ENCODE peak calls at places on chromosomes 3 and 15, in eight cellular contexts. I is fibroblast of pulmonary artery, D is epithelial cell of esophagus, R is neural progenitor cell, X is A549, L is AG09309, V is psoas muscle, E is activated B cell treated with CpG ODN at 0.5 μM for 24 hours. M is an unnamed sample.

GRCh38 chr3:89795506-89795905 is 688.1 kb downstream of the EPHA3 start:
- DNase-seq in I (no peak), D (no peak), R (no peak), X (no peak), L (no peak), V (no peak), E (no peak), M (no peak)

GRCh38 chr3:49108346-49108745 is 3.8 kb upstream of the QARS1 start:
- DNase-seq in I (no peak), D (no peak), R (no peak), X (no peak), L (no peak), V (no peak), E (no peak), M (no peak)

GRCh38 chr3:61562042-61562809 is 855 bp downstream of the PTPRG start:
- DNase-seq in I (peak), D (no peak), R (peak), X (peak), L (no peak), V (peak), E (no peak), M (no peak)

GRCh38 chr3:185308126-185308754 is 54.4 kb upstream of the EHHADH start:
- DNase-seq in I (peak), D (peak), R (peak), X (no peak), L (peak), V (no peak), E (no peak), M (peak)

GRCh38 chr3:20055020-20055775 is 15.0 kb downstream of the KAT2B start:
- DNase-seq in I (no peak), D (no peak), R (no peak), X (no peak), L (no peak), V (no peak), E (no peak), M (no peak)

GRCh38 chr3:160697628-160698382 is 20.8 kb downstream of the ARL14 start:
- DNase-seq in I (peak), D (no peak), R (no peak), X (no peak), L (peak), V (no peak), E (no peak), M (no peak)

GRCh38 chr3:127908202-127908601 is 6.8 kb upstream of the KBTBD12 start:
- DNase-seq in I (no peak), D (no peak), R (no peak), X (no peak), L (no peak), V (no peak), E (no peak), M (no peak)

GRCh38 chr3:5005367-5005766 is 26.1 kb downstream of the BHLHE40 start:
- DNase-seq in I (no peak), D (no peak), R (no peak), X (no peak), L (no peak), V (no peak), E (no peak), M (no peak)

GRCh38 chr3:35707904-35708303 is 68.6 kb downstream of the ARPP21 start:
- DNase-seq in I (peak), D (no peak), R (no peak), X (no peak), L (no peak), V (no peak), E (no peak), M (no peak)

GRCh38 chr15:99729920-99730319 is 3.3 kb downstream of the LYSMD4 start:
- DNase-seq in I (peak), D (peak), R (peak), X (no peak), L (no peak), V (no peak), E (no peak), M (peak)

GRCh38 chr3:197520311-197521276 is 35.2 kb downstream of the BDH1 start:
- DNase-seq in I (peak), D (peak), R (peak), X (peak), L (no peak), V (no peak), E (no peak), M (peak)

DNA sequence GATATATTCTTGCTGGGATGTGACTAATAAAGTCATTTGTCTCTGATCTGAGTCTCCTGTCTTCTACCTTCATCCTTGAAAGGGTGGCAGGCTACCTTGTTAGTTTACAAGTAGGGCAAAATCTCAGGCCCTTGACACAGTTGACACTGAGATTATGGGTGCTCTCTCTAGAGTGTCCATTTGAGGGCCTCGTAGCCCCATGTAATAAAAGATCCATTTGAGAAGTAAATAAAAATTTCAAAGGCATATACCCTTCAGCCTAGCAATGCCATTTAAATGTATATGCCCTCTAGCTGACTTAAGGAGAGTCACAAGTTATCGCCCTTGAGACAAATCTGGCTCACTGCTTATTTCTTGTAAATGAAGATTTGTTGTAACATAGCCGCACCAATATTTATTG is 98.6 kb downstream of the TCF12 start:
- DNase-seq in I (peak), D (no peak), R (peak), X (no peak), L (no peak), V (no peak), E (no peak), M (no peak)
- TF ChIP-seq CTCF in I (peak), D (no peak), R (peak), X (no peak), L (no peak), V (peak), E (no peak), M (no peak)

GRCh38 chr3:80559701-80560100 is 791.9 kb upstream of the ROBO1 start:
- DNase-seq in I (no peak), D (no peak), R (no peak), X (no peak), L (no peak), V (no peak), E (no peak), M (no peak)
- TF ChIP-seq CTCF in I (no peak), D (no peak), R (no peak), X (no peak), L (no peak), V (no peak), E (no peak), M (no peak)

GRCh38 chr15:96354731-96355560 is 24.4 kb downstream of the NR2F2 start:
- DNase-seq in I (peak), D (peak), R (peak), X (peak), L (peak), V (no peak), E (no peak), M (no peak)
- TF ChIP-seq CTCF in I (peak), D (peak), R (peak), X (peak), L (peak), V (peak), E (no peak), M (no peak)

GRCh38 chr3:18416332-18416731 is 8.8 kb downstream of the SATB1 start:
- DNase-seq in I (no peak), D (no peak), R (no peak), X (no peak), L (no peak), V (no peak), E (no peak), M (no peak)

GRCh38 chr3:18415836-18416235 is 9.3 kb downstream of the SATB1 start:
- DNase-seq in I (no peak), D (no peak), R (no peak), X (no peak), L (no peak), V (no peak), E (no peak), M (no peak)

GRCh38 chr3:18419232-18419631 is 5.9 kb downstream of the SATB1 start:
- DNase-seq in I (no peak), D (no peak), R (no peak), X (no peak), L (no peak), V (no peak), E (no peak), M (no peak)

GRCh38 chr3:18420584-18420983 is 4.6 kb downstream of the SATB1 start:
- DNase-seq in I (no peak), D (no peak), R (no peak), X (no peak), L (no peak), V (no peak), E (no peak), M (no peak)

DNA sequence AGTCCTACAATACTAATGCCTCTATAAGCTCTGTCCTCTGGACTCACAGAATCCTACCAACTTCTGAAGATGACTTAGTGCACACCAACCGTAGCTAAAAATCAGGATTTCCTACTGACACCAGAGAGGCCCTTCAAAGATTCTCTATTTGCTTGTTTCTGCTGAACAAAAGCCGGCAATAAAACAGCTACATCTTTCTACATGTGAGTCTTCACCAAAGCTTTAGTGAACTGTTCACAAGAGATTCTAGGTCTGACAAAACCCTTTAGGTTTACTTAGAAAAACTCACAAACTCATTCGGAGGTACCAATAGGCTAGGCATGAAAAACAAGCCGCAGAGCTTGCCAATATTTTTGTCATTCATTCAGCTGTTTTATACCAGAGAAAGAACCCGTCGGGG is 7.0 kb downstream of the SATB1 start:
- DNase-seq in I (no peak), D (no peak), R (no peak), X (no peak), L (no peak), V (no peak), E (no peak), M (no peak)
- TF ChIP-seq CTCF in I (no peak), D (no peak), R (no peak), X (no peak), L (no peak), V (no peak), E (no peak), M (no peak)

GRCh38 chr3:138347084-138347483 is 1.3 kb upstream of the MRAS start:
- DNase-seq in I (no peak), D (no peak), R (no peak), X (no peak), L (no peak), V (no peak), E (no peak), M (no peak)

GRCh38 chr3:138348950-138349739 is 766 bp downstream of the MRAS start:
- DNase-seq in I (peak), D (no peak), R (peak), X (peak), L (no peak), V (peak), E (no peak), M (no peak)

GRCh38 chr3:138351151-138351550 is 2.8 kb downstream of the MRAS start:
- DNase-seq in I (peak), D (peak), R (no peak), X (no peak), L (no peak), V (no peak), E (no peak), M (no peak)

GRCh38 chr3:138349926-138350665 is 1.7 kb downstream of the MRAS start:
- DNase-seq in I (peak), D (no peak), R (no peak), X (no peak), L (no peak), V (peak), E (no peak), M (no peak)

DNA sequence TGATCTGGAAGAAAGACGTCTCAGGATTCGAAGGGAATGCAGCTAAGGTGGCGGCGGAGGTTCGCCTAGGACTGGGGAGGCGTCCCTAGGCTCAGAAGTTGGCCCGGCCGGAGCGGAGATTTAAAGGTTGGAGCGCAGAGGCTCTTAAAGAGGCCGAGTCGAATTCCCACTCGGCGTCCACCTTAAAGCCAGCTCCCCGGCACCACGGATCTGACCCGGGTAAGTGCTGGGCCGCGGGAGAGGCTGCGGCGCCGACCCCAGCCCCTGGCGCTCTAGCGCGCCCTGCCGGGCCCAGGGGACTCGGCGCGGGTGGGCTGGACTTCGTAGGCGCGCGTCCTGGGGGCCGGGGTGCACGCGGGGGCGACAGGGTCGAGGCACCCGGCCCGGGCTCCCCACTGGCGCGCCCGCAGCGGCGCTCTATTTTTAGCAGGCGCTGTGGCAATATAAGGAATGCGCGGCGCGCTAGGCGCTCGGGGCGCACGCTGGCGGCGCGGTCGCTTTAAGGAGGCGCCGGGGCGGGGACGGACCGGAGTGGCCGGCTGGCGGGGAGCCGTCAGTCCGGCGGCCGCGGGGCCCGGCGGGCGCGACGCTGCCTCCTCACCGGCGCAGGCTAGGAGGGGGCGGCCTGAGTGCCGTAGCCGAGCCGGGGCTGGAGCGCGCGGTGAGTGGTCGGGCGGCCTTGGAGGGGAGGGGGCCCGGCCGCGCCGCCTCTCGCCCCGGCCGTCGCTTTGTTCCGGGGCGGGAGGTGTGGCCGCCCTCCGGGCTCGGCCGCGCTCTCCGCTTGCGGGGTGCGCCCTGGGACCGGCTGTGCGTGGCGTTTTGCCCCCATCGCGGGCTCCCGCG is at the start of gene MRAS:
- DNase-seq in I (peak), D (peak), R (peak), X (peak), L (peak), V (peak), E (no peak), M (peak)
- TF ChIP-seq CTCF in I (no peak), D (peak), R (peak), X (peak), L (peak), V (peak), E (no peak), M (peak)

GRCh38 chr15:90101969-90102890 is at the start of gene IDH2:
- DNase-seq in I (peak), D (peak), R (peak), X (peak), L (no peak), V (peak), E (peak), M (peak)
- TF ChIP-seq CTCF in I (no peak), D (no peak), R (no peak), X (peak), L (no peak), V (peak), E (no peak), M (no peak)

GRCh38 chr3:177642482-177643163 is 445.3 kb upstream of the TBL1XR1 start:
- DNase-seq in I (no peak), D (no peak), R (no peak), X (no peak), L (no peak), V (no peak), E (no peak), M (no peak)
- TF ChIP-seq CTCF in I (no peak), D (no peak), R (no peak), X (no peak), L (no peak), V (no peak), E (no peak), M (no peak)

DNA sequence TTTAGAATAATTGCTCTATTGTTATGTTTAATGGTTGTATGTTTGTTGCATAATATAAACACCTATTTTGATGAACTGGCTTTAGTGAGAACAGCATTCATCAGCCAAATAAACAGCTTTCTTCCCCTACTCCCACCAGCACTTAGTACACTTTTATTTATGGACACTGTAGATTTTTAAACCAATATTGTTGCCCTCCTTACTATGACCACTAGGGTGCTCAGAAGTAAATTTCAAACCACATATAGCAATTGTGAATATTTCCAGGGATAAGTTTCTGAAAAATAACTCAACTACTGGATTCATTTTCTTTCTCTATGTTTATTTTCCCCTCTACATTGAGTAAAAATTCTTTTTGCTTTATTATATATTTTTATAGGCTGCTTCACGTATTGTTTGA is 84.7 kb upstream of the PTX3 start:
- DNase-seq in I (no peak), D (no peak), R (no peak), X (no peak), L (no peak), V (no peak), E (no peak), M (peak)
- TF ChIP-seq CTCF in I (peak), D (no peak), R (peak), X (no peak), L (peak), V (no peak), E (no peak), M (peak)

DNA sequence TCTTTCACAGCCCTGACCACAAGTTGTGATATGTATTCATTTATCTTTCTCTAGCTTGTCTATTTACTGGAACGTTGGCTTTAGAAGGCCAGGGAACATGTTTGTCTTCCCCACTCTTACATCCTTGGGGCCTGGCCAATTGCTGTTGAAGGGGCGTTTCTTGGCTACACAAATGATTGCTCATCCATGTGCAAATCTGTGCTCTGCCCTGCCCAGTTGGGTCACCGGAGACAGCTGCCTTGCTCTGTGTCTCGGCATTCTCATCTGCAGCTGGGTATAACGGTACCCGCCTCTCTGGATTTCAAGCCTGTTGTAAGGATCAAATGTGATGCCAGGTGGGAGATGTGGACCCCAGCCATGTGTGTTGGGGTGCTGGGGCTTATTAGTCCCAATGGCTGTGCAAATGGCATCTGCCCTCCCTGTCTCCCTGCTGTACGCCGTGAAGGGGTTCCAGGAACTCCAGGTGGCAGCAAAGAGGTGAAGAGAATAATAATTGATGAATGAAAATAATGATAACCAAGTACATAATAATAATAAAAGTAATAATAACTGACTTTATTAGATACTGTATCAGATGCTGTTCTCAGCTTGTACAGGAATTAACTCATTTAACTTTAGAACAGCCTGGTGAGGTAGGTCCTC is 24.1 kb upstream of the TLE3 start:
- DNase-seq in I (peak), D (peak), R (no peak), X (no peak), L (peak), V (peak), E (no peak), M (peak)
- TF ChIP-seq CTCF in I (no peak), D (peak), R (no peak), X (peak), L (no peak), V (no peak), E (no peak), M (no peak)